ENCODE peak calls at places on chromosomes 16 and 17, in five cellular contexts. One of them, this sample, is unnamed.
A peak's percentile ranks its signal among the peaks of the same experiment; 100 is the strongest.

GRCh38 chr16:55701442-55702319 is 45.9 kb downstream of the SLC6A2 start:
- DNase-seq in DMS79: no peak
- DNase-seq in A549: peak; percentile 47
- DNase-seq in progenitor cell of endocrine pancreas: peak; percentile 37
- DNase-seq in NCI-H2107: no peak
- DNase-seq in this sample: peak; percentile 36

GRCh38 chr16:80040814-80041213 is 440.3 kb upstream of the MAF start:
- DNase-seq in DMS79: no peak
- DNase-seq in A549: no peak
- DNase-seq in progenitor cell of endocrine pancreas: no peak
- DNase-seq in NCI-H2107: no peak
- DNase-seq in this sample: no peak

GRCh38 chr16:64654137-64654652 is 467.7 kb downstream of the CDH11 start:
- DNase-seq in DMS79: no peak
- DNase-seq in A549: no peak
- DNase-seq in progenitor cell of endocrine pancreas: no peak
- DNase-seq in NCI-H2107: no peak
- DNase-seq in this sample: no peak

GRCh38 chr17:8018436-8018835 is 16.0 kb downstream of the GUCY2D start:
- DNase-seq in DMS79: no peak
- DNase-seq in A549: no peak
- DNase-seq in progenitor cell of endocrine pancreas: no peak
- DNase-seq in NCI-H2107: no peak
- DNase-seq in this sample: no peak

GRCh38 chr17:74458835-74459234 is 7.6 kb upstream of the CD300A start:
- DNase-seq in DMS79: no peak
- DNase-seq in A549: no peak
- DNase-seq in progenitor cell of endocrine pancreas: no peak
- DNase-seq in NCI-H2107: no peak
- DNase-seq in this sample: no peak

GRCh38 chr17:28381141-28381825 is 9.8 kb downstream of the SARM1 start:
- DNase-seq in DMS79: no peak
- DNase-seq in A549: no peak
- DNase-seq in progenitor cell of endocrine pancreas: peak; percentile 54
- DNase-seq in NCI-H2107: no peak
- DNase-seq in this sample: no peak

GRCh38 chr16:54526916-54527315 is 240.3 kb upstream of the IRX3 start:
- DNase-seq in DMS79: no peak
- DNase-seq in A549: no peak
- DNase-seq in progenitor cell of endocrine pancreas: no peak
- DNase-seq in NCI-H2107: no peak
- DNase-seq in this sample: no peak

GRCh38 chr17:74870512-74870911 is 2.3 kb downstream of the FDXR start:
- DNase-seq in DMS79: no peak
- DNase-seq in A549: no peak
- DNase-seq in progenitor cell of endocrine pancreas: no peak
- DNase-seq in NCI-H2107: no peak
- DNase-seq in this sample: no peak

GRCh38 chr17:44820631-44821196 is 9.4 kb downstream of the GJC1 start:
- DNase-seq in DMS79: peak; percentile 96
- DNase-seq in A549: peak; percentile 67
- DNase-seq in progenitor cell of endocrine pancreas: no peak
- DNase-seq in NCI-H2107: peak; percentile 77
- DNase-seq in this sample: no peak

GRCh38 chr16:9481749-9482148 is 390.3 kb downstream of the HAPSTR1 start:
- DNase-seq in DMS79: no peak
- DNase-seq in A549: no peak
- DNase-seq in progenitor cell of endocrine pancreas: no peak
- DNase-seq in NCI-H2107: no peak
- DNase-seq in this sample: no peak

This sample was measured in heart right ventricle.